ENCODE peak calls at places on chromosomes 5 and 9, in eight cellular contexts. D, S, G, Z, U, I, Q and J are unnamed samples.

GRCh38 chr9:113669523-113670115 is 206.1 kb downstream of the RGS3 start:
- DNase-seq in Z (no peak), I (no peak), G (no peak), D (no peak), S (no peak), Q (no peak), U (no peak), J (no peak)

GRCh38 chr5:143557061-143557818 is 153.8 kb upstream of the NR3C1 start:
- DNase-seq in Z (no peak), G (no peak), I (no peak), S (no peak), U (no peak), D (no peak), Q (peak; percentile 11), J (no peak)

GRCh38 chr9:76161546-76161945 is 232.7 kb downstream of the RFK start:
- DNase-seq in D (no peak), S (no peak), Z (no peak), U (no peak), Q (no peak), G (peak; percentile 42), I (peak; percentile 83), J (no peak)

GRCh38 chr9:91978739-91979414 is 28.8 kb upstream of the ROR2 start:
- DNase-seq in Q (no peak), G (no peak), Z (no peak), S (peak; percentile 57), U (peak; percentile 36), I (no peak), D (no peak), J (no peak)

GRCh38 chr5:118270506-118270905 is 717.8 kb downstream of the DTWD2 start:
- DNase-seq in G (no peak), Q (no peak), Z (no peak), S (no peak), I (no peak), D (no peak), U (no peak), J (no peak)

GRCh38 chr5:44646016-44646415 is 162.7 kb upstream of the MRPS30 start:
- DNase-seq in G (no peak), D (no peak), Z (no peak), Q (no peak), I (no peak), S (no peak), U (no peak), J (no peak)

GRCh38 chr9:22237497-22238363 is 208.9 kb upstream of the DMRTA1 start:
- DNase-seq in U (no peak), Z (no peak), G (no peak), Q (no peak), S (peak; percentile 65), D (no peak), I (no peak), J (no peak)

GRCh38 chr9:135575995-135576631 is 14.6 kb downstream of the PAEP start:
- DNase-seq in I (no peak), Q (no peak), S (no peak), G (no peak), U (peak; percentile 20), D (no peak), Z (no peak), J (no peak)

GRCh38 chr9:27422435-27422834 is 101.7 kb upstream of the IFNK start:
- DNase-seq in Q (no peak), G (no peak), D (no peak), U (no peak), S (no peak), Z (no peak), I (no peak), J (no peak)

GRCh38 chr9:27426717-27427645 is 97.1 kb upstream of the IFNK start:
- DNase-seq in S (peak; percentile 86), Z (no peak), I (no peak), U (no peak), D (no peak), G (no peak), Q (no peak), J (no peak)

GRCh38 chr9:27425827-27426716 is 98.0 kb upstream of the IFNK start:
- DNase-seq in U (no peak), S (no peak), D (no peak), I (no peak), Q (no peak), G (no peak), Z (no peak), J (no peak)

GRCh38 chr9:27423919-27424710 is 100.0 kb upstream of the IFNK start:
- DNase-seq in Z (no peak), I (no peak), S (no peak), D (no peak), Q (no peak), U (no peak), G (no peak), J (no peak)

DNA sequence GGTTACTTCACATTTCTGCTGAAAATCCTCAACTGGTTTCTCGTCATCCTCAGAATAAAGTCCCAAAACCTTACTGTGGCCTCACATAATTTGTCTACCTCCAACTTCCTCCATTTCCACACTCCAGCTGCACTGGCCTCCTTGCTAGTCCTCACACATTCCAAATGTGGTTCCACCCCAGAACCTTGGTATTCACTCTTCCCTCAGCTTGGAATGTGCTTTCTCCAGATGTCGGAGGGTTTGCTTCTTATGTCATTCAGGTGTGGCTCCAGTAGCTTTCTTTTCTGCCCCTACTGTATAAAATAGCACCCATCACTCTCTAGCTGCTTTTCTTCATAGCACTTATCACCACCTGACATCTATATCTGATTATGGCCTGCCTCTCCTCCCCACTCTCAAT is 102.5 kb upstream of the IFNK start:
- DNase-seq in Q (no peak), Z (no peak), G (no peak), U (no peak), S (no peak), D (no peak), I (no peak), J (no peak)
- H3K4me1 ChIP-seq in Q (no peaks in the 10 kb centered on the region), Z (peaks cover 22% of the 10 kb centered on the region), G (peaks cover 6% of the 10 kb centered on the region), U (peaks cover 14% of the 10 kb centered on the region), S (peaks cover 44% of the 10 kb centered on the region), D (peaks cover under 1% of the 10 kb centered on the region), I (peaks cover 8% of the 10 kb centered on the region), J (no peaks in the 10 kb centered on the region)

DNA sequence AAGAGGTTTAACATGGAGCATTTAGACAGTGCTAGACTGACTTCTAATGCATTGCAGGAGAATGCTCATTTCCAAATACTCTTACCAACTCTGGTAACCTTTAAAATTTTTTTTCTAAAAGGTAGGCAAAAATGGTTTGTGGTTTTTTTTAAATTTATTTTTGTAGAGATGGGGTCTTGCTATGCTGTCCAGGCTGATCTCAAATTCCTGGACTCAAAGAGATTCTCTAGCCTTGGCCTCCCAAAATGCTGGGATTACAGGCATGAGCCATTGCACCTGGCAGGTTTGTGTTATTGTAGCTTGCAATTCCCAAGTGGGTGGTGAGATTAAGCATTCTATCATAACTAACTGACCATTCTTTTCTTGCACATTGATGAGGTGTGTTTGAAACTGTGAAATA is 43.0 kb upstream of the TBC1D2 start:
- DNase-seq in Q (no peak), Z (no peak), S (no peak), G (no peak), U (no peak), I (no peak), D (no peak), J (no peak)
- TF ChIP-seq EP300 in Q (no peak), Z (no peak), S (no peak), G (no peak), U (no peak), I (no peak), D (no peak), J (no peak)

GRCh38 chr5:71907589-71908145 is 188.6 kb downstream of the CARTPT start:
- DNase-seq in S (no peak), Z (no peak), Q (no peak), D (no peak), U (no peak), G (no peak), I (no peak), J (peak; percentile 66)
- TF ChIP-seq POLR2A in S (no peak), Z (no peak), Q (no peak), D (no peak), U (no peak), G (no peak), I (no peak), J (no peak)

GRCh38 chr9:130195638-130196037 is 23.4 kb downstream of the NCS1 start:
- DNase-seq in G (no peak), U (no peak), I (no peak), S (no peak), D (no peak), Q (no peak), Z (no peak), J (no peak)
- H3K4me1 ChIP-seq in G (peaks cover 17% of the 10 kb centered on the region), U (peaks cover 95% of the 10 kb centered on the region), I (peaks cover 99% of the 10 kb centered on the region), S (peaks cover 4% of the 10 kb centered on the region), D (peaks cover 18% of the 10 kb centered on the region), Q (no peaks in the 10 kb centered on the region), Z (peaks cover 45% of the 10 kb centered on the region), J (peaks cover 18% of the 10 kb centered on the region)

GRCh38 chr5:180049357-180049673 is 22.2 kb downstream of the RNF130 start:
- DNase-seq in S (no peak), G (no peak), Z (no peak), D (no peak), U (no peak), Q (no peak), I (no peak), J (no peak)

GRCh38 chr5:180050106-180050929 is 21.2 kb downstream of the RNF130 start:
- DNase-seq in G (no peak), D (no peak), I (no peak), Q (no peak), S (no peak), U (no peak), Z (no peak), J (no peak)

GRCh38 chr5:180046656-180047055 is 24.9 kb downstream of the RNF130 start:
- DNase-seq in I (no peak), Z (no peak), U (no peak), G (no peak), Q (no peak), D (no peak), S (no peak), J (no peak)

GRCh38 chr5:180045889-180046499 is 25.6 kb downstream of the RNF130 start:
- DNase-seq in G (no peak), I (no peak), D (no peak), S (no peak), Q (no peak), U (no peak), Z (no peak), J (no peak)

GRCh38 chr5:180047667-180048066 is 23.9 kb downstream of the RNF130 start:
- DNase-seq in U (peak; percentile 55), I (peak; percentile 77), Q (no peak), S (no peak), G (peak; percentile 21), D (peak; percentile 16), Z (no peak), J (no peak)
- TF ChIP-seq EP300 in U (no peak), I (no peak), Q (no peak), S (no peak), G (no peak), D (no peak), Z (no peak), J (no peak)

DNA sequence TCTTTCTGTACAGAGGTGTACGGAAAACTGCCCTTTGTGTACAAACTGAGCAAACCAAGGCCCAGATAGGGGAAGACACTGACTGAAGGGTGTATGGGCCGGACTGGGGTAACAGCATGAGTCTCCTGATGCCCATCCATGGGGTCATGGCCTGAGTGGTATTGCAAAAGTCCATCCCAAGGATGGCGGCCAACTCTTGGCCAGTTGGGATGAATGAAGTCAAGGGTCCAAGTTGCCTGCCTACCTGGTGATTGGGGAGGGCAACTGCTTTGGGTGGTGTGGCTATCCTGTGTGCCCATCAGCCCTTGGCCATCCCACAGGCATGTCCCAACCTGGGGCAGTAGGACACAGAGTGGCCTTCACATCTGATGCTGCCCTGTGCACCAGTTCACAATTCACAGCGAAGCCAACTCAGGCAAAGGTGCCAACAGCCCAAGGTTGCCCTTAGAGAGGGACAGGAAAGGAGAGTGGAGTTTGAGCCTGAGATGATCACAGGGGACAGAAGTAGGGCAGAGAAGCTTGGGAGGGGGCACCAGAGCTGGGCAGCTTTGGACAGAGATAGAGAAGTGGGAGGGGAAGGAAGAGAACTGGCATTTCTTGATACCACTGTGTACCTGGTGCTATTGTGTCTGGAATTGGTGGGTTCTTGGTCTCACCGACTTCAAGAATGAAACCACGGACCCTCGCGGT is 46.6 kb downstream of the COL15A1 start:
- DNase-seq in U (no peak), G (no peak), S (no peak), Z (no peak), D (no peak), I (no peak), Q (no peak), J (no peak)
- TF ChIP-seq POLR2A in U (no peak), G (no peak), S (no peak), Z (no peak), D (no peak), I (no peak), Q (no peak), J (no peak)